ENCODE peak calls at places on chromosomes 2 and 18, in nine cellular contexts. W is stomach, O is endothelial cell, A is EL, C is neuronal stem cell, T is left kidney, U is iris pigment epithelial cell, G is sciatic nerve, D is HEK293T. H is an unnamed sample.

GRCh38 chr2:38443021-38443541 is 66.0 kb upstream of the ATL2 start:
- DNase-seq in T (no peak), O (no peak), D (no peak), W (peak; percentile 27), U (peak; percentile 54), C (no peak), G (no peak), A (peak; percentile 37), H (no peak)

GRCh38 chr2:193276560-193276959 is 1081.8 kb upstream of the TMEFF2 start:
- DNase-seq in D (no peak), T (no peak), U (no peak), C (no peak), W (no peak), O (no peak), A (no peak), G (no peak), H (no peak)

GRCh38 chr2:227115761-227116160 is 48.2 kb downstream of the COL4A4 start:
- DNase-seq in T (no peak), A (peak; percentile 9), O (no peak), C (no peak), U (peak; percentile 68), D (no peak), G (no peak), W (no peak), H (no peak)

GRCh38 chr2:175309799-175310198 is 128.3 kb upstream of the ATP5MC3 start:
- DNase-seq in G (no peak), A (peak; percentile 18), U (peak; percentile 22), O (peak; percentile 53), T (peak; percentile 61), D (peak; percentile 71), C (no peak), W (no peak), H (no peak)

GRCh38 chr2:38603402-38604265 is 906 bp upstream of the HNRNPLL start:
- DNase-seq in O (peak; percentile 81), A (peak; percentile 76), U (peak; percentile 87), D (peak; percentile 77), T (peak; percentile 94), C (peak; percentile 74), G (peak; percentile 88), W (peak; percentile 76), H (peak; percentile 78)

GRCh38 chr2:188810591-188810990 is 163.6 kb upstream of the COL3A1 start:
- DNase-seq in W (no peak), O (no peak), C (no peak), D (no peak), A (no peak), T (no peak), U (peak; percentile 47), G (no peak), H (no peak)

GRCh38 chr2:223943561-223944008 is 1.6 kb downstream of the WDFY1 start:
- DNase-seq in O (no peak), U (peak; percentile 59), C (no peak), G (no peak), A (peak; percentile 77), T (peak; percentile 61), D (peak; percentile 20), W (no peak), H (no peak)

GRCh38 chr2:68784849-68785248 is 50.2 kb downstream of the ARHGAP25 start:
- DNase-seq in C (no peak), U (no peak), T (no peak), W (no peak), A (no peak), O (no peak), G (no peak), D (no peak), H (no peak)

GRCh38 chr18:27449104-27449503 is 264.0 kb upstream of the CHST9 start:
- DNase-seq in T (no peak), W (no peak), G (no peak), C (no peak), D (no peak), U (no peak), O (no peak), A (no peak), H (no peak)

GRCh38 chr2:16948073-16948472 is 282.4 kb upstream of the CYRIA start:
- DNase-seq in U (no peak), C (no peak), O (no peak), T (peak; percentile 35), D (no peak), A (no peak), G (no peak), W (no peak), H (no peak)

GRCh38 chr2:217195658-217196446 is 336.0 kb upstream of the TNP1 start:
- DNase-seq in U (no peak), C (no peak), T (no peak), O (no peak), W (no peak), D (no peak), A (no peak), G (no peak), H (no peak)

GRCh38 chr18:57234346-57234745 is 87.5 kb downstream of the BOD1L2 start:
- DNase-seq in T (no peak), A (no peak), G (no peak), U (no peak), D (no peak), C (no peak), O (no peak), W (no peak), H (no peak)

GRCh38 chr2:208280933-208281332 is 14.9 kb downstream of the PIKFYVE start:
- DNase-seq in O (no peak), W (no peak), U (peak; percentile 84), D (no peak), A (peak; percentile 67), C (no peak), G (no peak), T (no peak), H (no peak)

GRCh38 chr2:158570869-158571268 is 114.1 kb downstream of the PKP4 start:
- DNase-seq in W (no peak), G (no peak), D (no peak), T (no peak), U (no peak), C (no peak), O (no peak), A (no peak), H (no peak)

GRCh38 chr2:11592671-11593574 is 59.1 kb downstream of the GREB1 start:
- DNase-seq in W (no peak), A (no peak), U (no peak), D (no peak), T (peak; percentile 9), O (no peak), C (peak; percentile 37), G (no peak), H (no peak)

GRCh38 chr2:178225011-178225817 is 30.9 kb downstream of the OSBPL6 start:
- DNase-seq in A (peak; percentile 71), U (peak; percentile 52), C (no peak), W (no peak), T (no peak), O (no peak), D (no peak), G (no peak), H (no peak)

GRCh38 chr2:29786361-29786760 is 135.0 kb downstream of the ALK start:
- DNase-seq in W (peak; percentile 74), O (no peak), T (no peak), D (no peak), C (no peak), U (no peak), A (no peak), G (no peak), H (no peak)

GRCh38 chr2:10120938-10121574 is 1.5 kb upstream of the RRM2 start:
- DNase-seq in A (peak; percentile 54), U (peak; percentile 45), O (no peak), G (no peak), D (no peak), C (no peak), W (no peak), T (peak; percentile 70), H (no peak)